ENCODE peak calls at places on chromosomes 2 and 18, in eight cellular contexts. L, P, U, V, B, H, D and C are unnamed samples.
A peak's percentile ranks its signal among the peaks of the same experiment; 100 is the strongest.

GRCh38 chr2:68839260-68839833 is 31.9 kb downstream of the BMP10 start:
- DNase-seq in L (peak; percentile 42), P (no peak), U (no peak), V (no peak), B (no peak), H (no peak), D (no peak), C (no peak)

GRCh38 chr2:173346035-173346434 is 8.6 kb upstream of the CDCA7 start:
- DNase-seq in L (peak; percentile 11), P (no peak), U (no peak), V (no peak), B (no peak), H (no peak), D (no peak), C (no peak)

GRCh38 chr2:214126135-214126534 is 284.7 kb upstream of the VWC2L start:
- DNase-seq in L (peak; percentile 20), P (no peak), U (peak; percentile 39), V (no peak), B (no peak), H (no peak), D (no peak), C (no peak)

GRCh38 chr2:212361174-212361756 is 177.3 kb downstream of the ERBB4 start:
- DNase-seq in L (no peak), P (no peak), U (no peak), V (no peak), B (no peak), H (no peak), D (no peak), C (no peak)

GRCh38 chr2:10216677-10217498 is 85.8 kb upstream of the HPCAL1 start:
- DNase-seq in L (no peak), P (no peak), U (no peak), V (peak; percentile 3), B (no peak), H (no peak), D (no peak), C (peak; percentile 26)

GRCh38 chr2:234290671-234291070 is 206.2 kb downstream of the ARL4C start:
- DNase-seq in L (no peak), P (no peak), U (no peak), V (peak; percentile 35), B (peak; percentile 90), H (no peak), D (no peak), C (peak; percentile 90)

GRCh38 chr2:173654146-173654895 is 299.6 kb downstream of the CDCA7 start:
- DNase-seq in L (no peak), P (no peak), U (no peak), V (no peak), B (no peak), H (no peak), D (no peak), C (no peak)

GRCh38 chr2:120597595-120598193 is 138.0 kb upstream of the GLI2 start:
- DNase-seq in L (no peak), P (no peak), U (no peak), V (no peak), B (no peak), H (no peak), D (peak; percentile 20), C (no peak)

GRCh38 chr18:59570101-59570875 is 126.9 kb downstream of the CCBE1 start:
- DNase-seq in L (peak; percentile 18), P (no peak), U (no peak), V (no peak), B (no peak), H (no peak), D (peak; percentile 72), C (no peak)

GRCh38 chr2:241882090-241882625 is 12.6 kb downstream of the RTP5 start:
- DNase-seq in L (no peak), P (no peak), U (no peak), V (peak; percentile 67), B (peak; percentile 51), H (peak; percentile 77), D (no peak), C (peak; percentile 60)

GRCh38 chr2:169221745-169222369 is 140.5 kb downstream of the LRP2 start:
- DNase-seq in L (peak; percentile 52), P (no peak), U (peak; percentile 48), V (no peak), B (no peak), H (no peak), D (no peak), C (no peak)

GRCh38 chr2:172628085-172628484 is 72.2 kb downstream of the PDK1 start:
- DNase-seq in L (no peak), P (no peak), U (no peak), V (no peak), B (no peak), H (no peak), D (no peak), C (no peak)

GRCh38 chr2:42342061-42342794 is 18.8 kb downstream of the COX7A2L start:
- DNase-seq in L (peak; percentile 97), P (no peak), U (peak; percentile 77), V (peak; percentile 64), B (no peak), H (peak; percentile 86), D (peak; percentile 57), C (no peak)

GRCh38 chr2:85886585-85886984 is 2.2 kb downstream of the ST3GAL5 start:
- DNase-seq in L (peak; percentile 87), P (no peak), U (peak; percentile 87), V (no peak), B (no peak), H (peak; percentile 83), D (no peak), C (peak; percentile 59)

DNA sequence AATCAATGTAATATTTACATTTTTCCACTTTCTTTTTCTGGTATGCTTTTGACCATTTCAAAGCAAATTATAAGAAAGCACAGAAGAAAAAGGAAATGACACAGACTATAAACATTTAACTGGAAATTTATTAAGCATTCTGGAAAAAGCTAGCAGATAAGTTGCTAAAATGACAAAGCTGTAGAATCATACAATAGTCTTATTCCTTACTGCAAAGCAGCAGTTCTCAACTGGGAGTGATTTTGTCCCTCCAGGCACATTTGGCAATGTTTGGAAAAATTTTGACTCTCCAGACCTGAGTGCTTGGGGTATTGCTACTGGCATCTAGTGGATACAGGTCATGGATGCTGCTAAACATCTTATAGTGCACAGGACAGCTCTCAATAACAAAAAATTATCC is 75.1 kb downstream of the MBD5 start:
- DNase-seq in L (peak; percentile 22), P (no peak), U (peak; percentile 4), V (no peak), B (no peak), H (no peak), D (no peak), C (no peak)
- TF ChIP-seq CTCF in L (no peak), P (no peak), U (no peak), V (no peak), B (no peak), H (no peak), D (no peak), C (no peak)

GRCh38 chr2:80496770-80497169 is 192.2 kb upstream of the LRRTM1 start:
- DNase-seq in L (peak; percentile 86), P (no peak), U (peak; percentile 71), V (no peak), B (no peak), H (no peak), D (no peak), C (no peak)

GRCh38 chr2:80501874-80502624 is 197.5 kb upstream of the LRRTM1 start:
- DNase-seq in L (no peak), P (no peak), U (no peak), V (no peak), B (no peak), H (no peak), D (no peak), C (no peak)

DNA sequence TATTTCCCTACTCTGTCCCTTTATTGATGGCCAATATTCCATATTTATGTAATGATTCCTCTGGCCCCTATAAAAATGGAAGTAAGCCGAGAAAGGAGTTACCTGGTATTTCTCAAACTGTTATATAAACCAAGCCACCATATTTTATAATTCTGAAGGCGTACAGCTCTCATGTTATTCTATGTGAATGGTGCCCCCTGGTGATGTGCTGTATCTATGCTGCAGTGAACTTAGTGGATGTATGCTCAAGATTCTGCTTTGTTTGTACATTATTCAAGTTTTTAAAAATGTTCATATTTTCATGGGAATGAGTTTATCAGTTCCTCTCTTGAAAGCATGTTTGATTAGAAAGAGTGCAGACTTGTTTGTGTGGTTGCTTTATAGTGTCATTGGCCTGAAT is 194.5 kb upstream of the LRRTM1 start:
- DNase-seq in L (peak; percentile 84), P (peak; percentile 52), U (peak; percentile 39), V (no peak), B (no peak), H (no peak), D (peak; percentile 50), C (no peak)
- TF ChIP-seq CTCF in L (peak; percentile 70), P (peak; percentile 53), U (peak; percentile 59), V (peak; percentile 8), B (no peak), H (no peak), D (peak; percentile 55), C (no peak)

GRCh38 chr2:219210572-219211362 is 4.2 kb downstream of the ZFAND2B start:
- DNase-seq in L (no peak), P (no peak), U (no peak), V (no peak), B (no peak), H (no peak), D (no peak), C (peak; percentile 15)

GRCh38 chr2:219207254-219207883 is 787 bp downstream of the ZFAND2B start:
- DNase-seq in L (no peak), P (no peak), U (no peak), V (no peak), B (no peak), H (no peak), D (no peak), C (no peak)

GRCh38 chr2:219209818-219210571 is 3.4 kb downstream of the ZFAND2B start:
- DNase-seq in L (no peak), P (no peak), U (no peak), V (no peak), B (no peak), H (no peak), D (no peak), C (no peak)

GRCh38 chr2:219207884-219208740 is 1.5 kb downstream of the ZFAND2B start:
- DNase-seq in L (peak; percentile 49), P (no peak), U (peak; percentile 22), V (no peak), B (no peak), H (no peak), D (no peak), C (no peak)

DNA sequence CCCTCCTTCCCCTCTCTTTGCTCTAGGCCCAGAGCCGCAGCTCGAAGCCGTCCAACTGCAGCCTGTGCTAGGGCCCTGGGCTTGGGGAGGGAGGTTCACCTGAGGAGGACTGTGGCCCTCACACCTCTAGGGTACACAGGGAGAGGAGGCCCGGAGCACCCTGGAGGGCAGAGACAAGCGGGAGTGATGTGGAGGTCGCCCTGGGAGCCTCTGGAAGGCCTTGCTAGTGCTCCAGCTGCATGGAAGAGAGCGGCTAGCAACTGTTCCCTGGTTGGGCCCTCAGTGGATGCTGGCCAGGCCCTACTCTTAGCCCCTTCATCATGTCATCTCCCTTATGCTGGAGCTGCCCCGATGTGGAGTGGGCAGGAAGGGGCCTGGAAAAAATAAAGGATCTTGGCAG is 2.7 kb downstream of the ZFAND2B start:
- DNase-seq in L (no peak), P (no peak), U (no peak), V (no peak), B (no peak), H (no peak), D (no peak), C (no peak)
- TF ChIP-seq CTCF in L (no peak), P (no peak), U (no peak), V (no peak), B (no peak), H (no peak), D (no peak), C (no peak)

DNA sequence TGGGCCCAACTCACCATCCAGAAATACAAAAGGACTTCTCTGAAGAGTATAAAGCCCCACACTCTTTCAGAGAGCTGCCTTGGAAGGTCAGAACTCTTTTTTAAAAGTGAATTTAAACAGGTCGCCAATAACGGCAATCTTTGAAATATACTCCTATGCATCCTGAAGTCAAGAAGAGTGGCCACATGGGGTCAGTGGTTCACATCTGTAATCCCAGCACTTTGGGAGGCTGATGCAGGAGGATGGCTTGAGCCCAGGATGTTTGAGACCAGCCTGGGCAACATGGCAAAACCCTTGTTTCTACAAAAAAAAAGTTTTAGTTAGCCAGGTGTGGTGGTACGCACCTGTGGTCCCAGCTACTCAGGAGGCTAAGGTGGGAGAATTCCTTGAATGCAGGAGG is 68.1 kb upstream of the FZD7 start:
- DNase-seq in L (no peak), P (no peak), U (no peak), V (no peak), B (no peak), H (no peak), D (no peak), C (no peak)
- TF ChIP-seq CTCF in L (no peak), P (no peak), U (no peak), V (no peak), B (peak; percentile 30), H (no peak), D (no peak), C (no peak)